ENCODE peak calls at places on chromosomes 7 and 10, in seven cellular contexts. Q, V, I, M, J, S and H are unnamed samples.

GRCh38 chr7:154832557-154833138 is 170.3 kb downstream of the PAXIP1 start:
- DNase-seq in Q (no peak), V (no peak), I (no peak), M (peak; percentile 68), J (peak; percentile 72), S (no peak), H (no peak)

GRCh38 chr10:78807504-78808202 is 261.1 kb upstream of the ZMIZ1 start:
- DNase-seq in Q (no peak), V (no peak), I (no peak), M (no peak), J (peak; percentile 46), S (no peak), H (no peak)

GRCh38 chr7:112707655-112708054 is 82.5 kb downstream of the TMEM168 start:
- DNase-seq in Q (peak; percentile 7), V (no peak), I (no peak), M (no peak), J (no peak), S (no peak), H (no peak)

GRCh38 chr10:94546058-94546595 is 539 bp downstream of the HELLS start:
- DNase-seq in Q (peak; percentile 21), V (peak; percentile 30), I (peak; percentile 65), M (no peak), J (peak; percentile 16), S (no peak), H (no peak)

GRCh38 chr10:62795750-62796149 is 8.8 kb upstream of the ADO start:
- DNase-seq in Q (no peak), V (no peak), I (no peak), M (no peak), J (no peak), S (no peak), H (no peak)

GRCh38 chr7:44257618-44258422 is 57.0 kb downstream of the YKT6 start:
- DNase-seq in Q (peak; percentile 90), V (peak; percentile 94), I (peak; percentile 89), M (peak; percentile 88), J (peak; percentile 40), S (peak; percentile 89), H (no peak)

GRCh38 chr10:124217906-124218769 is 124.7 kb upstream of the CHST15 start:
- DNase-seq in Q (no peak), V (no peak), I (no peak), M (no peak), J (peak; percentile 43), S (no peak), H (peak; percentile 73)

GRCh38 chr7:108109216-108109908 is 20.8 kb downstream of the LAMB4 start:
- DNase-seq in Q (peak; percentile 72), V (peak; percentile 35), I (peak; percentile 50), M (peak; percentile 22), J (peak; percentile 43), S (no peak), H (peak; percentile 27)

GRCh38 chr7:66146701-66147100 is 32.1 kb downstream of the CRCP start:
- DNase-seq in Q (no peak), V (peak; percentile 64), I (no peak), M (no peak), J (no peak), S (no peak), H (no peak)

GRCh38 chr10:21523007-21523406 is 2.5 kb downstream of the SKIDA1 start:
- DNase-seq in Q (no peak), V (no peak), I (no peak), M (no peak), J (peak; percentile 68), S (no peak), H (peak; percentile 58)

GRCh38 chr10:3783313-3783689 is 1.7 kb downstream of the KLF6 start:
- DNase-seq in Q (peak; percentile 90), V (peak; percentile 89), I (no peak), M (peak; percentile 72), J (peak; percentile 73), S (peak; percentile 60), H (peak; percentile 69)

GRCh38 chr10:3785251-3785848 is 341 bp upstream of the KLF6 start:
- DNase-seq in Q (peak; percentile 98), V (peak; percentile 98), I (peak; percentile 98), M (peak; percentile 99), J (peak; percentile 99), S (peak; percentile 90), H (peak; percentile 96)

GRCh38 chr10:3783721-3784432 is 1.1 kb downstream of the KLF6 start:
- DNase-seq in Q (peak; percentile 45), V (peak; percentile 75), I (peak; percentile 59), M (peak; percentile 64), J (peak; percentile 83), S (no peak), H (peak; percentile 79)

GRCh38 chr10:3785849-3786290 is 861 bp upstream of the KLF6 start:
- DNase-seq in Q (peak; percentile 47), V (peak; percentile 68), I (peak; percentile 60), M (peak; percentile 48), J (peak; percentile 55), S (no peak), H (peak; percentile 62)

DNA sequence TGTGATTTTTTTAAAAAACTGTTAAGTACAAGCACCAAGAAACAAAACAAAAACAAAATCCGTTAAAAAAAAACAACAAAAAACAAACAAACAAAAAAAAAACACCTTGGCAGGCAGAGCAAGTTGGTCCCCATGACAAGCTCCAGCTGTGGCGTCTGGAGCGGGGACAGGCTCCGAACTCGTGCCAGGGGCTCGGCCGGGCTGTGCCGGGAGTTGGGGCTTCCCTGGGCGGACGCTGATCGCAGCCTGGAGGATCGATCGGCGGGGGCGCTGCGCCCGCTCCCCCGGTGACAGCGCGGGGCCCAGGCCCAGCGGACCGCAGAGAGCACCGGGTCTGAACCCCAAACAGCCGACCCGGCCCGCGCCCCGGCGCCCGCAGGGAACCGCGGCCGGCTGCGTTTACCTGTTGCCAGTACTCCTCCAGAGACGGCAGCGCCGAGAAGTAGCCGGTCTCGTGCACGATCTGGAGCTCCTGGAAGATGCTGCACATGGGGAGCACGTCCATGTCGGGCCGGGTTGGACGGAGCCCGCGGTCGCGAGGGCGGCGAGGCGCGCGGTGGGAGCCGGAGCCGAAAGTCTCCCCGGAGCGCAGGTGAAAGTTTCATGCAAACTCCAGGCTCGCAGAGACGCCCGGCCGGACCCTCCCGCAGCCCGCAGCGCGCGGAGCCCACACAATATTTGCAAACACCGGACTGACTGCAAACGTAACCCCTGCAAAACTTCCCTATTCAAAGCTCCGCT is at the start of gene KLF6:
- DNase-seq in Q (peak; percentile 49), V (peak; percentile 43), I (no peak), M (peak; percentile 48), J (peak; percentile 67), S (no peak), H (peak; percentile 37)
- H3K79me2 ChIP-seq in Q (peaks cover 57% of the 10 kb centered on the region), V (peaks cover 57% of the 10 kb centered on the region), I (peaks cover 56% of the 10 kb centered on the region), M (peaks cover 53% of the 10 kb centered on the region), J (peaks cover 51% of the 10 kb centered on the region), S (peaks cover 57% of the 10 kb centered on the region), H (peaks cover 49% of the 10 kb centered on the region)

GRCh38 chr10:91096263-91096662 is 124.2 kb upstream of the PCGF5 start:
- DNase-seq in Q (no peak), V (no peak), I (no peak), M (no peak), J (no peak), S (no peak), H (no peak)

GRCh38 chr10:91091780-91092179 is 128.7 kb upstream of the PCGF5 start:
- DNase-seq in Q (no peak), V (no peak), I (no peak), M (no peak), J (no peak), S (no peak), H (no peak)

GRCh38 chr10:91088300-91089140 is 131.9 kb upstream of the PCGF5 start:
- DNase-seq in Q (peak; percentile 40), V (peak; percentile 41), I (peak; percentile 8), M (no peak), J (no peak), S (no peak), H (peak; percentile 23)

DNA sequence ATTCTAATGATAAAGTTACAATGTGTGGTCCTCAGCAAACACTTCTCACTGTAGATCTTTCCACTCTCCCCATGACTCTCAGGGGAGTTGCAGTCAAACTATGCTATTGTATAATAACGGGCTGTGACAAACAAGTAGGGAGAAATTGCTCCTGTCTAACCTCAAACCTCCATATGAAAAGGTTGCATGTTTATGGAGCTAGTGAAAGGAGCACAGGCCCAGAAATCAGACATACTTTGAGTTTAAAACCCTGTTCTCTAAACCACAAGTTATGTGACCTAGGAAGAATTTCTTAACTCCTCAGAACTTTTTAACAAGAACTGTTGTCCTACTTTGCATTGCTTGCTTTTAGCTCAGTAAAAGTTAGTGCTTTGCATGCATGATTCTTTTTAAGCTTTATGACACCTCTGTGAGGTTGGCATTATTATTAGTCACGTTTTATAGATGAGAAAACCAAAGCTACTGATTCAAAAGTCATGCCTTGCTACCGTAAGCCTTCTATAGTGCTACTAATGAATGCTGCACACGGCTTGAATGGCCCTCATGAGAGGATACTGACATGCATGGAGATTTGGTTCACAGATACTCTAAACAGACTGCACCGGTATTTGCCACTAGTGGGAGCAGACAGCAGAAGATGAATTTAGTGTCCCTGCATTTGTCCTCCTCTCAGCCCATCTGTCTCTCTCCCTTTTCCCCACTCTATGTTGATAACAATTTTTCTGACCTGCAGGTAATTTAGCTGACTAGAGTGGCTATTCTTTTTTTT is 129.5 kb upstream of the PCGF5 start:
- DNase-seq in Q (no peak), V (peak; percentile 4), I (no peak), M (no peak), J (no peak), S (no peak), H (no peak)
- TF ChIP-seq CTCF in Q (peak; percentile 21), V (peak; percentile 11), I (no peak), M (no peak), J (no peak), S (no peak), H (peak; percentile 31)

GRCh38 chr10:96254976-96255375 is 16.4 kb downstream of the BLNK start:
- DNase-seq in Q (no peak), V (no peak), I (no peak), M (no peak), J (no peak), S (no peak), H (no peak)

GRCh38 chr10:96255569-96256335 is 15.6 kb downstream of the BLNK start:
- DNase-seq in Q (no peak), V (no peak), I (no peak), M (no peak), J (peak; percentile 40), S (no peak), H (no peak)

GRCh38 chr10:96250349-96250748 is 21.0 kb downstream of the BLNK start:
- DNase-seq in Q (no peak), V (no peak), I (no peak), M (no peak), J (no peak), S (no peak), H (no peak)

GRCh38 chr10:96249264-96249663 is 22.1 kb downstream of the BLNK start:
- DNase-seq in Q (no peak), V (no peak), I (no peak), M (no peak), J (no peak), S (no peak), H (no peak)

DNA sequence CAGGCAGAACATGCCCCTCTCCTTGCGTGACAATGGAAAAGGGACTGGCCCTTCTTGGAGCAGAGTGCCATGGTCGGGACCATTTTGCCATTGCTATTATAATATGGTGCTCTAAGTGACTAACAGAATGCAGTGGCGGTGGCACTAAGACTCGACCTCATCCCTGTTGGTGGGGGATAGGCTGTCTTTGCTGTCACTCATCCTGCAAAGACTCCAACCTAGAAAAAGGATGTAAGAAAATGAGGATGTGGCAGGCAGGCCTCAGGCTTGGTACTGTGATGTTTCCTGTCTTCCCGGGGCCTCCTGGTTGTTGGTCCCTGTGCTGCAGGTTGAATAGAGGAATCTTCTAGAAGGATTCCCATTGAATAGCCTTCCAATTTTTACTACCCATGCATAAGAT is 18.6 kb downstream of the BLNK start:
- DNase-seq in Q (no peak), V (no peak), I (no peak), M (no peak), J (no peak), S (no peak), H (no peak)
- H3K79me2 ChIP-seq in Q (peaks cover 19% of the 10 kb centered on the region), V (no peaks in the 10 kb centered on the region), I (no peaks in the 10 kb centered on the region), M (no peaks in the 10 kb centered on the region), J (no peaks in the 10 kb centered on the region), S (peaks cover 68% of the 10 kb centered on the region), H (no peaks in the 10 kb centered on the region)

GRCh38 chr7:67302113-67303039 is 305.7 kb downstream of the TYW1 start:
- DNase-seq in Q (peak; percentile 99), V (peak; percentile 99), I (peak; percentile 99), M (peak; percentile 99), J (peak; percentile 99), S (peak; percentile 96), H (peak; percentile 100)
- TF ChIP-seq CTCF in Q (peak; percentile 17), V (peak; percentile 21), I (peak; percentile 47), M (peak; percentile 36), J (peak; percentile 46), S (peak; percentile 12), H (no peak)